ENCODE peak calls at places on chromosome 12, in nine cellular contexts. One of them, this sample, is unnamed.

GRCh38 chr12:6790496-6791150 is 1.3 kb downstream of the CD4 start:
- DNase-seq in AG20443: no peak
- DNase-seq in CMK: peak; percentile 56
- DNase-seq in HuH-7: no peak
- DNase-seq in T47D: no peak
- DNase-seq in HuH-7.5: peak; percentile 2
- DNase-seq in RPMI7951: no peak
- DNase-seq in hepatic stellate cell: no peak
- DNase-seq in A172: no peak
- DNase-seq in this sample: no peak

GRCh38 chr12:53185582-53186153 is 4.9 kb upstream of the CSAD start:
- DNase-seq in AG20443: peak; percentile 7
- DNase-seq in CMK: no peak
- DNase-seq in HuH-7: no peak
- DNase-seq in T47D: no peak
- DNase-seq in HuH-7.5: no peak
- DNase-seq in RPMI7951: no peak
- DNase-seq in hepatic stellate cell: no peak
- DNase-seq in A172: no peak
- DNase-seq in this sample: no peak

GRCh38 chr12:126891789-126892188 is 1375.2 kb upstream of the TMEM132C start:
- DNase-seq in AG20443: no peak
- DNase-seq in CMK: no peak
- DNase-seq in HuH-7: no peak
- DNase-seq in T47D: no peak
- DNase-seq in HuH-7.5: no peak
- DNase-seq in RPMI7951: no peak
- DNase-seq in hepatic stellate cell: no peak
- DNase-seq in A172: no peak
- DNase-seq in this sample: no peak

GRCh38 chr12:29944269-29945000 is 160.7 kb upstream of the TMTC1 start:
- DNase-seq in AG20443: no peak
- DNase-seq in CMK: no peak
- DNase-seq in HuH-7: no peak
- DNase-seq in T47D: no peak
- DNase-seq in HuH-7.5: no peak
- DNase-seq in RPMI7951: no peak
- DNase-seq in hepatic stellate cell: no peak
- DNase-seq in A172: no peak
- DNase-seq in this sample: no peak

GRCh38 chr12:76337583-76337982 is 10.6 kb downstream of the BBS10 start:
- DNase-seq in AG20443: peak; percentile 65
- DNase-seq in CMK: no peak
- DNase-seq in HuH-7: no peak
- DNase-seq in T47D: no peak
- DNase-seq in HuH-7.5: no peak
- DNase-seq in RPMI7951: peak; percentile 45
- DNase-seq in hepatic stellate cell: peak; percentile 47
- DNase-seq in A172: peak; percentile 78
- DNase-seq in this sample: no peak

GRCh38 chr12:113297621-113298471 is 37.1 kb downstream of the SLC8B1 start:
- DNase-seq in AG20443: no peak
- DNase-seq in CMK: no peak
- DNase-seq in HuH-7: no peak
- DNase-seq in T47D: no peak
- DNase-seq in HuH-7.5: no peak
- DNase-seq in RPMI7951: no peak
- DNase-seq in hepatic stellate cell: no peak
- DNase-seq in A172: no peak
- DNase-seq in this sample: no peak

GRCh38 chr12:105640780-105641179 is 310.3 kb downstream of the C12orf75 start:
- DNase-seq in AG20443: no peak
- DNase-seq in CMK: no peak
- DNase-seq in HuH-7: no peak
- DNase-seq in T47D: no peak
- DNase-seq in HuH-7.5: no peak
- DNase-seq in RPMI7951: peak; percentile 76
- DNase-seq in hepatic stellate cell: no peak
- DNase-seq in A172: no peak
- DNase-seq in this sample: no peak

GRCh38 chr12:55974308-55974724 is 438 bp downstream of the RAB5B start:
- DNase-seq in AG20443: peak; percentile 68
- DNase-seq in CMK: no peak
- DNase-seq in HuH-7: peak; percentile 60
- DNase-seq in T47D: peak; percentile 51
- DNase-seq in HuH-7.5: peak; percentile 64
- DNase-seq in RPMI7951: peak; percentile 33
- DNase-seq in hepatic stellate cell: peak; percentile 61
- DNase-seq in A172: peak; percentile 33
- DNase-seq in this sample: no peak

GRCh38 chr12:106096376-106096775 is 42.4 kb downstream of the NUAK1 start:
- DNase-seq in AG20443: no peak
- DNase-seq in CMK: no peak
- DNase-seq in HuH-7: no peak
- DNase-seq in T47D: no peak
- DNase-seq in HuH-7.5: no peak
- DNase-seq in RPMI7951: no peak
- DNase-seq in hepatic stellate cell: no peak
- DNase-seq in A172: no peak
- DNase-seq in this sample: peak; percentile 87

GRCh38 chr12:46430340-46430948 is 57.9 kb upstream of the SLC38A2 start:
- DNase-seq in AG20443: peak; percentile 53
- DNase-seq in CMK: no peak
- DNase-seq in HuH-7: peak; percentile 38
- DNase-seq in T47D: no peak
- DNase-seq in HuH-7.5: no peak
- DNase-seq in RPMI7951: peak; percentile 77
- DNase-seq in hepatic stellate cell: peak; percentile 19
- DNase-seq in A172: peak; percentile 85
- DNase-seq in this sample: no peak

GRCh38 chr12:120640840-120641833 is 711 bp downstream of the CABP1 start:
- DNase-seq in AG20443: peak; percentile 78
- DNase-seq in CMK: no peak
- DNase-seq in HuH-7: peak; percentile 73
- DNase-seq in T47D: peak; percentile 77
- DNase-seq in HuH-7.5: peak; percentile 52
- DNase-seq in RPMI7951: peak; percentile 45
- DNase-seq in hepatic stellate cell: peak; percentile 54
- DNase-seq in A172: no peak
- DNase-seq in this sample: no peak

GRCh38 chr12:90013409-90013808 is 304.8 kb upstream of the ATP2B1 start:
- DNase-seq in AG20443: no peak
- DNase-seq in CMK: no peak
- DNase-seq in HuH-7: peak; percentile 20
- DNase-seq in T47D: no peak
- DNase-seq in HuH-7.5: no peak
- DNase-seq in RPMI7951: no peak
- DNase-seq in hepatic stellate cell: no peak
- DNase-seq in A172: no peak
- DNase-seq in this sample: no peak

GRCh38 chr12:40663781-40664180 is 28.5 kb upstream of the CNTN1 start:
- DNase-seq in AG20443: no peak
- DNase-seq in CMK: no peak
- DNase-seq in HuH-7: no peak
- DNase-seq in T47D: no peak
- DNase-seq in HuH-7.5: no peak
- DNase-seq in RPMI7951: no peak
- DNase-seq in hepatic stellate cell: no peak
- DNase-seq in A172: no peak
- DNase-seq in this sample: no peak

GRCh38 chr12:88750867-88751543 is 170.7 kb upstream of the KITLG start:
- DNase-seq in AG20443: no peak
- DNase-seq in CMK: no peak
- DNase-seq in HuH-7: no peak
- DNase-seq in T47D: no peak
- DNase-seq in HuH-7.5: no peak
- DNase-seq in RPMI7951: no peak
- DNase-seq in hepatic stellate cell: no peak
- DNase-seq in A172: no peak
- DNase-seq in this sample: no peak

GRCh38 chr12:82357340-82357739 is 847 bp downstream of the CCDC59 start:
- DNase-seq in AG20443: no peak
- DNase-seq in CMK: no peak
- DNase-seq in HuH-7: no peak
- DNase-seq in T47D: no peak
- DNase-seq in HuH-7.5: no peak
- DNase-seq in RPMI7951: no peak
- DNase-seq in hepatic stellate cell: no peak
- DNase-seq in A172: no peak
- DNase-seq in this sample: no peak

GRCh38 chr12:89237763-89238162 is 114.5 kb downstream of the DUSP6 start:
- DNase-seq in AG20443: no peak
- DNase-seq in CMK: no peak
- DNase-seq in HuH-7: no peak
- DNase-seq in T47D: no peak
- DNase-seq in HuH-7.5: no peak
- DNase-seq in RPMI7951: no peak
- DNase-seq in hepatic stellate cell: no peak
- DNase-seq in A172: no peak
- DNase-seq in this sample: no peak

GRCh38 chr12:55818140-55818728 is 393 bp downstream of the ORMDL2 start:
- DNase-seq in AG20443: peak; percentile 71
- DNase-seq in CMK: no peak
- DNase-seq in HuH-7: no peak
- DNase-seq in T47D: peak; percentile 39
- DNase-seq in HuH-7.5: no peak
- DNase-seq in RPMI7951: peak; percentile 7
- DNase-seq in hepatic stellate cell: peak; percentile 63
- DNase-seq in A172: no peak
- DNase-seq in this sample: no peak

GRCh38 chr12:52495385-52495784 is 2.3 kb upstream of the KRT6A start:
- DNase-seq in AG20443: peak; percentile 27
- DNase-seq in CMK: no peak
- DNase-seq in HuH-7: no peak
- DNase-seq in T47D: no peak
- DNase-seq in HuH-7.5: no peak
- DNase-seq in RPMI7951: no peak
- DNase-seq in hepatic stellate cell: no peak
- DNase-seq in A172: peak; percentile 34
- DNase-seq in this sample: no peak

GRCh38 chr12:120504587-120504986 is 8.7 kb downstream of the DYNLL1 start:
- DNase-seq in AG20443: no peak
- DNase-seq in CMK: no peak
- DNase-seq in HuH-7: no peak
- DNase-seq in T47D: no peak
- DNase-seq in HuH-7.5: no peak
- DNase-seq in RPMI7951: no peak
- DNase-seq in hepatic stellate cell: no peak
- DNase-seq in A172: no peak
- DNase-seq in this sample: no peak

GRCh38 chr12:144650-145284 is 69.2 kb downstream of the SLC6A12 start:
- DNase-seq in AG20443: no peak
- DNase-seq in CMK: no peak
- DNase-seq in HuH-7: no peak
- DNase-seq in T47D: no peak
- DNase-seq in HuH-7.5: no peak
- DNase-seq in RPMI7951: no peak
- DNase-seq in hepatic stellate cell: no peak
- DNase-seq in A172: no peak
- DNase-seq in this sample: no peak

GRCh38 chr12:44835641-44836379 is 40.3 kb downstream of the NELL2 start:
- DNase-seq in AG20443: peak; percentile 9
- DNase-seq in CMK: no peak
- DNase-seq in HuH-7: no peak
- DNase-seq in T47D: no peak
- DNase-seq in HuH-7.5: no peak
- DNase-seq in RPMI7951: no peak
- DNase-seq in hepatic stellate cell: no peak
- DNase-seq in A172: peak; percentile 5
- DNase-seq in this sample: no peak

GRCh38 chr12:64147011-64147671 is 75.0 kb downstream of the KICS2 start:
- DNase-seq in AG20443: no peak
- DNase-seq in CMK: no peak
- DNase-seq in HuH-7: no peak
- DNase-seq in T47D: no peak
- DNase-seq in HuH-7.5: no peak
- DNase-seq in RPMI7951: no peak
- DNase-seq in hepatic stellate cell: no peak
- DNase-seq in A172: no peak
- DNase-seq in this sample: no peak

GRCh38 chr12:117521327-117521726 is 159.9 kb upstream of the NOS1 start:
- DNase-seq in AG20443: no peak
- DNase-seq in CMK: no peak
- DNase-seq in HuH-7: no peak
- DNase-seq in T47D: no peak
- DNase-seq in HuH-7.5: no peak
- DNase-seq in RPMI7951: no peak
- DNase-seq in hepatic stellate cell: no peak
- DNase-seq in A172: no peak
- DNase-seq in this sample: no peak

GRCh38 chr12:93778306-93778705 is 101.1 kb downstream of the CRADD start:
- DNase-seq in AG20443: peak; percentile 77
- DNase-seq in CMK: no peak
- DNase-seq in HuH-7: no peak
- DNase-seq in T47D: no peak
- DNase-seq in HuH-7.5: no peak
- DNase-seq in RPMI7951: peak; percentile 82
- DNase-seq in hepatic stellate cell: peak; percentile 49
- DNase-seq in A172: peak; percentile 71
- DNase-seq in this sample: peak; percentile 60

GRCh38 chr12:95620171-95620570 is 68.9 kb upstream of the USP44 start:
- DNase-seq in AG20443: no peak
- DNase-seq in CMK: no peak
- DNase-seq in HuH-7: no peak
- DNase-seq in T47D: no peak
- DNase-seq in HuH-7.5: no peak
- DNase-seq in RPMI7951: no peak
- DNase-seq in hepatic stellate cell: no peak
- DNase-seq in A172: no peak
- DNase-seq in this sample: no peak

GRCh38 chr12:26030371-26030770 is 71.9 kb downstream of the RASSF8 start:
- DNase-seq in AG20443: no peak
- DNase-seq in CMK: no peak
- DNase-seq in HuH-7: no peak
- DNase-seq in T47D: no peak
- DNase-seq in HuH-7.5: no peak
- DNase-seq in RPMI7951: no peak
- DNase-seq in hepatic stellate cell: no peak
- DNase-seq in A172: no peak
- DNase-seq in this sample: no peak

GRCh38 chr12:124716208-124717141 is 147.2 kb downstream of the SCARB1 start:
- DNase-seq in AG20443: no peak
- DNase-seq in CMK: no peak
- DNase-seq in HuH-7: no peak
- DNase-seq in T47D: no peak
- DNase-seq in HuH-7.5: no peak
- DNase-seq in RPMI7951: no peak
- DNase-seq in hepatic stellate cell: no peak
- DNase-seq in A172: no peak
- DNase-seq in this sample: no peak

GRCh38 chr12:53063708-53064612 is 14.1 kb downstream of the TNS2 start:
- DNase-seq in AG20443: peak; percentile 56
- DNase-seq in CMK: no peak
- DNase-seq in HuH-7: no peak
- DNase-seq in T47D: no peak
- DNase-seq in HuH-7.5: no peak
- DNase-seq in RPMI7951: no peak
- DNase-seq in hepatic stellate cell: peak; percentile 87
- DNase-seq in A172: peak; percentile 47
- DNase-seq in this sample: peak; percentile 95

GRCh38 chr12:7555752-7556151 is 52.2 kb upstream of the CD163 start:
- DNase-seq in AG20443: peak; percentile 65
- DNase-seq in CMK: no peak
- DNase-seq in HuH-7: no peak
- DNase-seq in T47D: no peak
- DNase-seq in HuH-7.5: no peak
- DNase-seq in RPMI7951: peak; percentile 68
- DNase-seq in hepatic stellate cell: peak; percentile 40
- DNase-seq in A172: peak; percentile 69
- DNase-seq in this sample: no peak

GRCh38 chr12:12392428-12392827 is 35.5 kb downstream of the BORCS5 start:
- DNase-seq in AG20443: no peak
- DNase-seq in CMK: peak; percentile 56
- DNase-seq in HuH-7: no peak
- DNase-seq in T47D: no peak
- DNase-seq in HuH-7.5: no peak
- DNase-seq in RPMI7951: no peak
- DNase-seq in hepatic stellate cell: no peak
- DNase-seq in A172: no peak
- DNase-seq in this sample: no peak